ENCODE peak calls at places on chromosomes 3 and 15, in five cellular contexts. One of them, this sample, is unnamed.

GRCh38 chr15:22952826-22953579 is 27.2 kb downstream of the CYFIP1 start:
- DNase-seq in GM13977: no peak
- DNase-seq in HCT116: no peak
- DNase-seq in astrocyte of the spinal cord: no peak
- DNase-seq in progenitor cell of endocrine pancreas: no peak
- DNase-seq in this sample: no peak

GRCh38 chr15:64850778-64851502 is 9.2 kb downstream of the PLEKHO2 start:
- DNase-seq in GM13977: no peak
- DNase-seq in HCT116: no peak
- DNase-seq in astrocyte of the spinal cord: no peak
- DNase-seq in progenitor cell of endocrine pancreas: no peak
- DNase-seq in this sample: no peak

GRCh38 chr3:149487598-149488197 is 13.2 kb downstream of the TM4SF4 start:
- DNase-seq in GM13977: no peak
- DNase-seq in HCT116: peak
- DNase-seq in astrocyte of the spinal cord: no peak
- DNase-seq in progenitor cell of endocrine pancreas: peak
- DNase-seq in this sample: peak

GRCh38 chr3:190322604-190323240 is 476 bp upstream of the CLDN1 start:
- DNase-seq in GM13977: no peak
- DNase-seq in HCT116: no peak
- DNase-seq in astrocyte of the spinal cord: no peak
- DNase-seq in progenitor cell of endocrine pancreas: no peak
- DNase-seq in this sample: no peak

GRCh38 chr3:183148056-183148455 is 14.5 kb downstream of the LAMP3 start:
- DNase-seq in GM13977: no peak
- DNase-seq in HCT116: no peak
- DNase-seq in astrocyte of the spinal cord: peak
- DNase-seq in progenitor cell of endocrine pancreas: no peak
- DNase-seq in this sample: no peak

GRCh38 chr3:87900061-87900460 is 158.7 kb downstream of the CGGBP1 start:
- DNase-seq in GM13977: no peak
- DNase-seq in HCT116: no peak
- DNase-seq in astrocyte of the spinal cord: no peak
- DNase-seq in progenitor cell of endocrine pancreas: no peak
- DNase-seq in this sample: peak

GRCh38 chr15:40103124-40103858 is 5.4 kb downstream of the BMF start:
- DNase-seq in GM13977: no peak
- DNase-seq in HCT116: no peak
- DNase-seq in astrocyte of the spinal cord: peak
- DNase-seq in progenitor cell of endocrine pancreas: no peak
- DNase-seq in this sample: no peak

GRCh38 chr3:182710557-182711157 is 82.6 kb upstream of the ATP11B start:
- DNase-seq in GM13977: peak
- DNase-seq in HCT116: peak
- DNase-seq in astrocyte of the spinal cord: peak
- DNase-seq in progenitor cell of endocrine pancreas: no peak
- DNase-seq in this sample: peak

GRCh38 chr15:44034933-44035624 is 160.0 kb downstream of the FRMD5 start:
- DNase-seq in GM13977: no peak
- DNase-seq in HCT116: no peak
- DNase-seq in astrocyte of the spinal cord: peak
- DNase-seq in progenitor cell of endocrine pancreas: no peak
- DNase-seq in this sample: no peak

GRCh38 chr3:126476976-126477330 is 1.3 kb upstream of the ZXDC start:
- DNase-seq in GM13977: no peak
- DNase-seq in HCT116: no peak
- DNase-seq in astrocyte of the spinal cord: no peak
- DNase-seq in progenitor cell of endocrine pancreas: no peak
- DNase-seq in this sample: no peak

GRCh38 chr3:120357807-120358206 is 8.7 kb upstream of the LRRC58 start:
- DNase-seq in GM13977: no peak
- DNase-seq in HCT116: no peak
- DNase-seq in astrocyte of the spinal cord: no peak
- DNase-seq in progenitor cell of endocrine pancreas: no peak
- DNase-seq in this sample: no peak
- TF ChIP-seq CTCF in GM13977: no peak
- TF ChIP-seq CTCF in HCT116: no peak
- TF ChIP-seq CTCF in astrocyte of the spinal cord: no peak
- TF ChIP-seq CTCF in progenitor cell of endocrine pancreas: no peak
- TF ChIP-seq CTCF in this sample: no peak

GRCh38 chr3:113277886-113278598 is 66.7 kb downstream of the BOC start:
- DNase-seq in GM13977: peak
- DNase-seq in HCT116: no peak
- DNase-seq in astrocyte of the spinal cord: no peak
- DNase-seq in progenitor cell of endocrine pancreas: no peak
- DNase-seq in this sample: no peak
- TF ChIP-seq CTCF in GM13977: peak
- TF ChIP-seq CTCF in HCT116: peak
- TF ChIP-seq CTCF in astrocyte of the spinal cord: peak
- TF ChIP-seq CTCF in progenitor cell of endocrine pancreas: no peak
- TF ChIP-seq CTCF in this sample: peak

GRCh38 chr3:117439812-117440211 is 730.2 kb downstream of the TUSC7 start:
- DNase-seq in GM13977: no peak
- DNase-seq in HCT116: no peak
- DNase-seq in astrocyte of the spinal cord: peak
- DNase-seq in progenitor cell of endocrine pancreas: no peak
- DNase-seq in this sample: no peak
- TF ChIP-seq CTCF in GM13977: no peak
- TF ChIP-seq CTCF in HCT116: peak
- TF ChIP-seq CTCF in astrocyte of the spinal cord: peak
- TF ChIP-seq CTCF in progenitor cell of endocrine pancreas: peak
- TF ChIP-seq CTCF in this sample: no peak

GRCh38 chr15:75720787-75721461 is 8.3 kb upstream of the CSPG4 start:
- DNase-seq in GM13977: peak
- DNase-seq in HCT116: peak
- DNase-seq in astrocyte of the spinal cord: peak
- DNase-seq in progenitor cell of endocrine pancreas: no peak
- DNase-seq in this sample: peak
- TF ChIP-seq CTCF in GM13977: peak
- TF ChIP-seq CTCF in HCT116: peak
- TF ChIP-seq CTCF in astrocyte of the spinal cord: peak
- TF ChIP-seq CTCF in progenitor cell of endocrine pancreas: peak
- TF ChIP-seq CTCF in this sample: peak

GRCh38 chr3:4972652-4973643 is 6.3 kb upstream of the BHLHE40 start:
- DNase-seq in GM13977: no peak
- DNase-seq in HCT116: no peak
- DNase-seq in astrocyte of the spinal cord: no peak
- DNase-seq in progenitor cell of endocrine pancreas: no peak
- DNase-seq in this sample: no peak
- TF ChIP-seq CTCF in GM13977: no peak
- TF ChIP-seq CTCF in HCT116: no peak
- TF ChIP-seq CTCF in astrocyte of the spinal cord: no peak
- TF ChIP-seq CTCF in progenitor cell of endocrine pancreas: no peak
- TF ChIP-seq CTCF in this sample: no peak

GRCh38 chr3:159763466-159764210 is 225.0 kb upstream of the IL12A start:
- DNase-seq in GM13977: peak
- DNase-seq in HCT116: peak
- DNase-seq in astrocyte of the spinal cord: peak
- DNase-seq in progenitor cell of endocrine pancreas: peak
- DNase-seq in this sample: peak
- TF ChIP-seq CTCF in GM13977: no peak
- TF ChIP-seq CTCF in HCT116: no peak
- TF ChIP-seq CTCF in astrocyte of the spinal cord: peak
- TF ChIP-seq CTCF in progenitor cell of endocrine pancreas: peak
- TF ChIP-seq CTCF in this sample: no peak

GRCh38 chr3:26118165-26118564 is 328.3 kb downstream of the OXSM start:
- DNase-seq in GM13977: no peak
- DNase-seq in HCT116: no peak
- DNase-seq in astrocyte of the spinal cord: no peak
- DNase-seq in progenitor cell of endocrine pancreas: no peak
- DNase-seq in this sample: peak
- TF ChIP-seq CTCF in GM13977: peak
- TF ChIP-seq CTCF in HCT116: no peak
- TF ChIP-seq CTCF in astrocyte of the spinal cord: no peak
- TF ChIP-seq CTCF in progenitor cell of endocrine pancreas: peak
- TF ChIP-seq CTCF in this sample: no peak

DNA sequence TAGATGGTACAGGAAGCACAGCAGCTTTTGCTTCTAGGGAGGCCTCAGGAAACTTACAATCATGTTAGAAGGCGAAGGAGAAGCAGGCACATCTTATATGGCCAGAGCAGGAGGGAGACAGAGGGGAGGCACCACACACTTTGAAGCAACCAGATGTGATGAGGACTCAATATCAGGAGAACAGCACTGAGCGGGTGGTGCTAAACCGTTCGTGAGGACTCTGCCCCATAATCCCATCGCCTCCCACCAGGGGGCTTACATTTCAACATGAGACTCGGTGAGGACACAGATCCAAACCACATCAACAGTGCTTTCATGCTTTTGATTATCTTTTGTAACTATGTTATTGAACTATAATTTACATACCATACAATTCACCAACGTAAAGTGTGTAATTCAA is 7.6 kb upstream of the TMEM44 start:
- DNase-seq in GM13977: no peak
- DNase-seq in HCT116: peak
- DNase-seq in astrocyte of the spinal cord: peak
- DNase-seq in progenitor cell of endocrine pancreas: no peak
- DNase-seq in this sample: no peak
- TF ChIP-seq CTCF in GM13977: peak
- TF ChIP-seq CTCF in HCT116: peak
- TF ChIP-seq CTCF in astrocyte of the spinal cord: peak
- TF ChIP-seq CTCF in progenitor cell of endocrine pancreas: peak
- TF ChIP-seq CTCF in this sample: peak

DNA sequence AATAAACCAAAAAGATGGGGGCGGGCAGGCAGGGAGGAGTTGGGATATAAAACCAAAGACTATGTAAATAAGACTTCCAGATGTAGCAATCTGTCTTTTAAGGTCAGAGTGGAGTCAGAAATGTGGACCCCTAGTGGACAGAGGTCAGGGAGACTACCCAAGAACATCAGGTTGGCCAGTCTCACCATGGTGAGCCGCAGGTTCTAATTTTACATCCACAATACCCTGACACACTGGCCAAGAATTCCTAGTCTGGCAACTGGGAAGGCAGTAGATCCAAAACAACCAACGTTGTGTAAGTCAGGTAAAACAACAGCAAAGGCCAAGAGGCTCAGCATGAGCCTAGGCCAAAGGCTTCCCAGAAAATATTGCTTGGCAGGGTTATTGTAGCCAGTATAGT is 203.4 kb downstream of the FOXP1 start:
- DNase-seq in GM13977: no peak
- DNase-seq in HCT116: no peak
- DNase-seq in astrocyte of the spinal cord: peak
- DNase-seq in progenitor cell of endocrine pancreas: no peak
- DNase-seq in this sample: no peak
- TF ChIP-seq CTCF in GM13977: no peak
- TF ChIP-seq CTCF in HCT116: no peak
- TF ChIP-seq CTCF in astrocyte of the spinal cord: no peak
- TF ChIP-seq CTCF in progenitor cell of endocrine pancreas: peak
- TF ChIP-seq CTCF in this sample: no peak

DNA sequence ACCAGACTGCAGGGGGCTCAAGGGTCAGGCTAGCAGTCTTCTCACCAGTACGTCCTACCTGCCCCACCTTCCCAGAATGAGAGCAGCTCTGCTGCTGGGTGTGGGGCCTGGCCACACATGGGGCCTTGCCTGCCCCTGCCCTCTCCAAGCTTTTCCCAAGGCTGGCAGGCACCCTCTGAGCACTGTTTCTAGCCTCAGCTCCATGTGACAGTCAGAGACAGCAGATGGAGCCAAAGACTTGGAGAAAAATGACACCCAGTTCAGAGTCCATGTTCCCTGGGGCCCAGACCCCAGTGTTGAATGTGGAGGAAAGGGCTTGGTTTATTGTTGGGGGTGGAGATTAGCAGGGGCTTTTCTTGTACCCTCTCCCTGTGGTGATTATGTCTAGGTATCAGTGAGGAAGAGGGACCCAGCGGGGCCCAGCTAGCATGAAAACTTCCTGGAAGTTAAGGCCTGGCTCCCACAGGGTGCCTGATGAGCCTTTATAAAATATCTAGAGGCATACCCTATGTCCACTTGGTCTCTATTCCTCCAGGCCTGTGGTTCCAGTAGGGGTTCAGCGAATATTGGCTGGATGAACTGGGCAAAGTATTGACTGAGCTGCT is 153.8 kb downstream of the EEFSEC start:
- DNase-seq in GM13977: no peak
- DNase-seq in HCT116: no peak
- DNase-seq in astrocyte of the spinal cord: no peak
- DNase-seq in progenitor cell of endocrine pancreas: no peak
- DNase-seq in this sample: no peak
- TF ChIP-seq CTCF in GM13977: no peak
- TF ChIP-seq CTCF in HCT116: no peak
- TF ChIP-seq CTCF in astrocyte of the spinal cord: no peak
- TF ChIP-seq CTCF in progenitor cell of endocrine pancreas: peak
- TF ChIP-seq CTCF in this sample: no peak